ENCODE peak calls at places on chromosomes 3 and 15, in five cellular contexts. C is fibroblast of lung, M is hepatocyte, G is IMR-90, I is HCT116. V is an unnamed sample.

GRCh38 chr3:71421820-71422566 is 161.5 kb downstream of the FOXP1 start:
- DNase-seq in G (no peak), I (no peak), M (no peak), C (no peak), V (no peak)

GRCh38 chr15:63984331-63984730 is 62.0 kb downstream of the DAPK2 start:
- DNase-seq in C (no peak), M (no peak), G (no peak), I (no peak), V (no peak)

GRCh38 chr3:196757876-196758739 is 18.5 kb downstream of the PAK2 start:
- DNase-seq in G (peak), M (peak), I (no peak), C (peak), V (peak)

GRCh38 chr15:90982135-90982534 is 12.2 kb downstream of the PRC1 start:
- DNase-seq in M (no peak), C (peak), I (no peak), G (peak), V (no peak)

GRCh38 chr15:78718842-78719241 is 77.8 kb upstream of the CHRNB4 start:
- DNase-seq in G (no peak), M (no peak), C (no peak), I (no peak), V (no peak)

GRCh38 chr3:186452517-186452916 is 90.5 kb upstream of the DGKG start:
- DNase-seq in M (peak), G (peak), C (peak), I (peak), V (peak)

GRCh38 chr15:52113246-52113645 is 671 bp upstream of the BCL2L10 start:
- DNase-seq in G (no peak), C (peak), M (no peak), I (no peak), V (no peak)

GRCh38 chr3:177448987-177449975 is 252.0 kb upstream of the TBL1XR1 start:
- DNase-seq in M (peak), G (peak), C (peak), I (no peak), V (no peak)

GRCh38 chr3:81516042-81516441 is 245.4 kb downstream of the GBE1 start:
- DNase-seq in G (peak), C (peak), I (no peak), M (no peak), V (no peak)

GRCh38 chr15:48283361-48284157 is 47.7 kb upstream of the DUT start:
- DNase-seq in C (peak), G (no peak), M (no peak), I (no peak), V (no peak)

GRCh38 chr3:196472286-196472685 is 31.3 kb downstream of the RNF168 start:
- DNase-seq in M (no peak), C (no peak), I (no peak), G (no peak), V (no peak)

GRCh38 chr3:32888739-32889138 is 62.7 kb upstream of the CCR4 start:
- DNase-seq in M (no peak), C (no peak), G (no peak), I (no peak), V (no peak)

GRCh38 chr3:42099020-42099765 is 8.0 kb downstream of the TRAK1 start:
- DNase-seq in C (no peak), M (no peak), G (no peak), I (no peak), V (no peak)

GRCh38 chr15:76861815-76862397 is 43.2 kb downstream of the SCAPER start:
- DNase-seq in C (no peak), M (no peak), G (no peak), I (no peak), V (no peak)

GRCh38 chr15:73265536-73266153 is 103.1 kb downstream of the HCN4 start:
- DNase-seq in C (peak), M (peak), G (peak), I (peak), V (peak)

GRCh38 chr3:54322354-54322753 is 200.0 kb downstream of the CACNA2D3 start:
- DNase-seq in C (no peak), G (no peak), M (peak), I (no peak), V (no peak)

GRCh38 chr3:178288074-178288473 is 248.2 kb upstream of the KCNMB2 start:
- DNase-seq in M (no peak), G (no peak), I (no peak), C (no peak), V (no peak)

GRCh38 chr3:62601238-62601856 is 228.0 kb upstream of the FEZF2 start:
- DNase-seq in G (peak), I (no peak), C (peak), M (no peak), V (peak)

GRCh38 chr15:33612721-33613304 is 302.0 kb downstream of the RYR3 start:
- DNase-seq in C (no peak), I (no peak), M (no peak), G (no peak), V (peak)

GRCh38 chr15:29268706-29269484 is 727 bp downstream of the NSMCE3 start:
- DNase-seq in C (peak), I (no peak), M (peak), G (peak), V (no peak)

GRCh38 chr3:34504755-34505154 is 706.3 kb downstream of the PDCD6IP start:
- DNase-seq in M (peak), C (no peak), I (no peak), G (no peak), V (no peak)

GRCh38 chr3:184237772-184238171 is 8.4 kb downstream of the VWA5B2 start:
- DNase-seq in G (no peak), I (no peak), M (no peak), C (no peak), V (peak)

GRCh38 chr3:117927831-117928230 is 1106.8 kb downstream of the IGSF11 start:
- DNase-seq in G (peak), M (no peak), I (no peak), C (no peak), V (no peak)

GRCh38 chr3:51362476-51362875 is 22.6 kb upstream of the MANF start:
- DNase-seq in M (no peak), G (no peak), C (no peak), I (no peak), V (no peak)

GRCh38 chr3:116871905-116872304 is 162.3 kb downstream of the TUSC7 start:
- DNase-seq in G (no peak), C (no peak), I (no peak), M (no peak), V (no peak)

GRCh38 chr3:2544212-2544611 is 445.5 kb downstream of the CNTN4 start:
- DNase-seq in G (no peak), C (no peak), I (no peak), M (no peak), V (no peak)

GRCh38 chr15:80219955-80220354 is 32.1 kb downstream of the CTXND1 start:
- DNase-seq in M (no peak), I (no peak), G (no peak), C (no peak), V (no peak)

GRCh38 chr3:24220859-24221657 is 273.6 kb downstream of the THRB start:
- DNase-seq in I (no peak), G (peak), C (peak), M (peak), V (peak)

GRCh38 chr3:102662223-102662622 is 227.4 kb downstream of the ZPLD1 start:
- DNase-seq in C (no peak), M (no peak), G (no peak), I (no peak), V (no peak)

DNA sequence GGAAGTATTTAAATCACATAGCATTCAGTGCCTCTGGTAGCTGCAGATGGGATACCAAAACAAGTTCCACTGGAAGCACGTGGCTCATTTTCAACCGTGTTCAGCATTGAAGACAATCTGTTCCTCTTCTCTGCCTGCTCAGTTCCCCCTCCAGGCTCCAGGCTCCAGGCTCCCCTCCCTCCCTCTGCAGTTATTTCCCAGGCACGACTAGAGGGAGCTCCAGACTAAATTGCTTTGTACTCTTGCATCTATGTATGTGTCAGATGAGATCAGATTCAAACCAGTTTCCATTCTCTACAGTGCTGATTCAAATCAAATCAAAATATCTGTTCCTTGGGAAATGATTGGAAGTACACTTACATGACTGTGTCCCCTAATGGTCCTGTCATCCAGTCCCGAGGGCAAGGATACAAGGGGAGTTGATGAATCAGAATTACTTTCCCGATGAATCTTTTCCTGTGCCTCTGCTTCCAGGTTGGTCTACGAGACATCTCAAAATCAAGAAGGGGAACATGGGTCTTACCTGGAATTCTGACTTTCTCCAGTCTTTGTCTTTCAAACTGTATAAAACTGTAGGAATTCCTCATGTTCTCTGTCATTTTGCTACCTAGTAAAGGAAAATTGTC is 600.5 kb downstream of the EDEM1 start:
- DNase-seq in G (no peak), I (no peak), C (no peak), M (peak), V (no peak)
- TF ChIP-seq CTCF in G (no peak), I (no peak), C (no peak), M (peak), V (no peak)

GRCh38 chr3:39099242-39099641 is 8.2 kb downstream of the GORASP1 start:
- DNase-seq in M (no peak), I (no peak), G (no peak), C (no peak), V (peak)

GRCh38 chr3:39099738-39100499 is 7.5 kb downstream of the GORASP1 start:
- DNase-seq in I (no peak), C (no peak), G (no peak), M (no peak), V (peak)

GRCh38 chr3:39098473-39099000 is 8.9 kb downstream of the GORASP1 start:
- DNase-seq in C (no peak), I (no peak), M (no peak), G (no peak), V (peak)

GRCh38 chr3:39096775-39097174 is 10.7 kb downstream of the GORASP1 start:
- DNase-seq in I (no peak), G (peak), C (no peak), M (no peak), V (peak)

DNA sequence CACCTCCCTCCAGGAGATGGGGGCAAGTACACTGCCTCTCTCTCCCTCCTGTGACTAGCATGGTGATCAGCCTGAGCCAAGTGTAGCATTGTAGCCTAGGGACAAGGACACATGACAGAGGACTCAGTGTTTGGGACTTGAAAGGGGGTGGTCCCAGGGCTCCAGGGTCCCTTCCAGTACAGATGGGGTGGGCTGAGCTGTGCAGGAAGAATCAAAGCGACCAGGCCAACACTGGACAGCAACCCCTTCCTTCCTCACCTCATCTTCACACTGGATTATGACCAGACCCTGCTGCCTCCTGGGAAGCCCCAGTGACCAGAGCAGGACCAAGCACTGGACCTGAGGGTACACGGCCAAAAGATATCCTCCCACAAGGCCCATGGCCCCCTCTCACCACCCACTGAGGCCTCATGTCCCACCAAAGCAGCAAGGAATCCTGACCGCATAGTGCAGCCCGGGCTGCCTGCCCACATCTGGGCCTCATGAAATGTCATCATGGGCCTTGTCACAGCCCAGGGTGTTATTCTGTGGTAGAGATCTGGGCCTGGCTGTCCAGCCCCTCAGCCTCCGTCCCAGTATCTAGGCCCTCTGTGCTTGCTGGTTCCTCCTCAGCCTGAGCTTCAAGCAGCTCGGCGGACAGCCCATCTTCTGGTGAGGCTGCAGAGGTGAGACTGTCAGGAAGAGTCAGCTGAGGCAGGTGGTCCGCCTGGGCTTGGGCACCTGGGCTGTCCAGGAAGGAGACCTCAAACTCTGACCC is 9.5 kb downstream of the GORASP1 start:
- DNase-seq in I (no peak), M (no peak), G (no peak), C (no peak), V (no peak)
- H3K27ac ChIP-seq in I (no peak), M (no peak), G (no peak), C (no peak), V (no peak)

GRCh38 chr3:57158813-57159678 is 6.1 kb downstream of the IL17RD start:
- DNase-seq in I (peak), C (no peak), M (no peak), G (no peak), V (no peak)
- H2AFZ ChIP-seq in I (no peak), C (no peak), M (no peak), G (no peak), V (no peak)

GRCh38 chr3:3545360-3545759 is 253.9 kb upstream of the LRRN1 start:
- DNase-seq in M (no peak), I (no peak), C (no peak), G (no peak), V (no peak)
- TF ChIP-seq CTCF in M (no peak), I (no peak), C (no peak), G (no peak), V (no peak)

DNA sequence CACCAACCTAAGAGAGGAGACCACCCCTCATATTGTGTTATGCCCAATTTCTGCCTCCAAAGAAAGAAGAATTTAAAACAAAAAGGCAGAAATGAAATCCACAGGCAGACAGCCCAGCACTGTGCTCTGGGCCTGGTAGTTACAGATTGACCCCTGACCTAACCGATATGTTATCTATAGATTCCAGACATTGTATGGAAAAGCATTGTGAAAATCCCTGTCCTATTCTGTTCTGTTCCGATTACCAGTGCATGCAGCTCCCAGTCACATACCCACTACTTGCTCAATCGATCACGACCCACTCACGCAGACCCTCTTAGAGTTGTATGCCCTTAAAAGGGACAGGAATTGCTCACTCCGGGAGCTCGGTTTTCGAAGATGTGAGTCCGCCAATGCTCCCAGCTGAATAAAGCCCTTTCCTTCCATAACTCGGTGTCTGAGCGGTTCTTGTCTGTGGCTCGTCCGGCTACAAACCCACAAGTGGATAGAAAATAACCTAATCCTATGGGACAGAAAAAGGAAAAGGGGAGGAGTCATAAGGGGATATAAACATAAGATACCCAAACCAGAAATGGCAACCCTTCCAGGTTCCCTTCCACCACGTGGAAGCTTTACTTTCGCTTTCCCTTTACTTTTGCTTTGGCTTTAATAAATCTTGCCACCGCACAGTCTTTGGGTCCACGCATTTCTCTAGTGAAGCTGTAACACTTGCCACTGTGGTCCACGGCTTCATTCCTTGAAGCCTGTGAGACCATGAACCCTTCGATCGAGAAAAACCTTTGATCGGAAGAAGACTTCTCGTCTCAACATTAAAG is 1.7 kb upstream of the CFAP91 start:
- DNase-seq in G (no peak), M (no peak), I (no peak), C (no peak), V (no peak)
- H3K27ac ChIP-seq in G (no peak), M (no peak), I (no peak), C (no peak), V (no peak)

GRCh38 chr3:134325722-134326121 is 48.5 kb downstream of the AMOTL2 start:
- DNase-seq in G (no peak), I (no peak), C (no peak), M (no peak), V (no peak)
- H2AFZ ChIP-seq in G (peak), I (no peak), C (no peak), M (no peak), V (no peak)

V was measured in osteoblast.